ENCODE peak calls at places on chromosomes 11 and 22, in nine cellular contexts. F is A549, O is H9, U is RWPE2, C is heart left ventricle, L is tibial nerve, M is fibroblast of lung, S is mammary epithelial cell, T is IMR-90. Q is an unnamed sample.
A peak's percentile ranks its signal among the peaks of the same experiment; 100 is the strongest.

GRCh38 chr11:118128310-118128709 is 24.3 kb downstream of the SCN4B start:
- DNase-seq in C (no peak), F (no peak), M (no peak), U (no peak), S (no peak), L (no peak), T (no peak), O (no peak), Q (no peak)

GRCh38 chr11:122656631-122657101 is 1.1 kb downstream of the UBASH3B start:
- DNase-seq in F (peak; percentile 60), T (peak; percentile 56), U (no peak), C (peak; percentile 44), L (peak; percentile 15), S (peak; percentile 54), O (peak; percentile 58), M (peak; percentile 41), Q (peak; percentile 52)

GRCh38 chr11:74703211-74703610 is 28.0 kb downstream of the CHRDL2 start:
- DNase-seq in L (no peak), O (no peak), M (no peak), S (no peak), U (no peak), C (no peak), F (no peak), T (no peak), Q (no peak)

GRCh38 chr11:257766-258493 is 20.3 kb upstream of the NLRP6 start:
- DNase-seq in M (no peak), F (no peak), C (no peak), T (no peak), S (no peak), O (no peak), U (no peak), L (no peak), Q (no peak)

GRCh38 chr11:61473370-61474025 is 35.1 kb upstream of the LRRC10B start:
- DNase-seq in C (no peak), M (peak; percentile 64), U (no peak), O (no peak), S (peak; percentile 59), L (no peak), F (no peak), T (peak; percentile 28), Q (no peak)

GRCh38 chr11:115170133-115170815 is 333.9 kb downstream of the CADM1 start:
- DNase-seq in S (no peak), U (no peak), M (no peak), C (no peak), O (no peak), F (no peak), T (peak; percentile 38), L (peak; percentile 37), Q (no peak)

GRCh38 chr11:11347583-11347982 is 5.5 kb downstream of the CSNK2A3 start:
- DNase-seq in F (no peak), U (no peak), L (no peak), T (no peak), C (peak; percentile 42), M (peak; percentile 12), O (no peak), S (no peak), Q (no peak)

GRCh38 chr11:57762235-57762866 is 749 bp downstream of the CTNND1 start:
- DNase-seq in C (no peak), O (no peak), U (no peak), L (no peak), S (no peak), T (no peak), M (no peak), F (peak; percentile 31), Q (no peak)

GRCh38 chr11:117134431-117134830 is 9.7 kb upstream of the PAFAH1B2 start:
- DNase-seq in L (no peak), O (no peak), U (no peak), C (no peak), T (no peak), M (no peak), S (no peak), F (no peak), Q (no peak)

GRCh38 chr11:104776501-104777170 is 121.6 kb downstream of the CASP12 start:
- DNase-seq in U (no peak), C (no peak), M (peak; percentile 36), T (peak; percentile 36), L (no peak), O (no peak), F (no peak), S (peak; percentile 67), Q (no peak)

GRCh38 chr11:74780277-74780870 is 31.7 kb downstream of the RNF169 start:
- DNase-seq in C (no peak), S (no peak), O (no peak), L (no peak), T (peak; percentile 7), U (no peak), F (no peak), M (peak; percentile 15), Q (no peak)

GRCh38 chr11:72856551-72857342 is 42.5 kb downstream of the ATG16L2 start:
- DNase-seq in O (no peak), U (no peak), F (no peak), S (no peak), M (peak; percentile 23), L (no peak), T (no peak), C (no peak), Q (no peak)
- H3K27ac ChIP-seq in O (no peak overlapping the region), U (no peak overlapping the region), F (no peak overlapping the region), S (no peak overlapping the region), M (no peak overlapping the region), L (no peak overlapping the region), T (no peak overlapping the region), C (peak overlapping the region; percentile 72), Q (no peak overlapping the region)

DNA sequence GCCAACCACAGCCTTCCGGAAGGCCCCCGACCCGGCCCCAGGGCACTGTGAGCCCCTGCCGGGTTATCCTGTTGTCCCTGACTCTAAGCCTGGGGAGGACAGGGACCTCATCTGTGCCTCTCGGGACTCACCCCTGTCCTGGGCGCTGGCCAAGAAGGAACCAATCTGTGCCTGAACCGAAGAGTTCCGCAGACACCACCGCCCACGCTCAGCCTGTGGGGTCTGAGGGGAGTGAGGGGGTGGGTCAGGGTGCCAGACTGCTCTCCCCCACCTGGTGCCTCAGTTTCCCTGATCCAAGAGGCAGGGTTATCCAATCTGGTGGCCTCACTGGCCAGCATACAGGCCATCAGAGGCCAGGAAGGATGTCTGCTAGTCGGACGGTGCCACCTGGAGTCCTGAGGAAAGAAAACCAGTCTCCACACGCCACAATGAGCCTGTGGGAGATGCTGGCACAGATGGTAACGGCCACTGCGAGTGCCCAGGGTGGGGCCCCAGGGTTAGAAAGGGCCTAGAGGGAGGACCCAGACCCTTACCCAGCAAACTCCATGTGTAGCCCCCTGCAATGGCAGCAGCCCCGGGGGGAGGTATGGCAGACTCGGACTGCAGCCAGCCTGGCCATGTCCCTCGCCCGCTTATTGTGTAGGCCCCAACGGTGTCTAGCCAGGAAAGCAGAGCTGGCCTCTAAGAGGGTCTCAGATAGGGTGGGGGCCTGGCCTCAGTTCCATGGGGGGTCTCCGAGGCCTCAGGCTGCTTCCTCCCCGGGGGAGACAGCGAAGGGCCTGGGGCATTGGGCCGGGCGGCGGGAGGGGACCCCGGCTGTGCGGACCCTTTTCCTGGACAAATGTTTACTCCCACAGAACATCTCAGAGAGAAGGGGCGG is 827 bp upstream of the TNNT3 start:
- DNase-seq in T (no peak), M (no peak), U (no peak), O (no peak), C (peak; percentile 38), L (no peak), S (no peak), F (no peak), Q (no peak)
- TF ChIP-seq CTCF in T (no peak), M (no peak), U (peak; percentile 34), O (no peak), C (no peak), L (no peak), S (peak; percentile 40), F (no peak), Q (no peak)

GRCh38 chr22:22048318-22048942 is 65.8 kb upstream of the TOP3B start:
- DNase-seq in S (no peak), L (no peak), C (no peak), T (no peak), U (no peak), M (no peak), O (no peak), F (no peak), Q (no peak)

GRCh38 chr22:22046370-22046769 is 63.8 kb upstream of the TOP3B start:
- DNase-seq in L (no peak), C (no peak), U (no peak), T (no peak), S (no peak), F (no peak), M (no peak), O (no peak), Q (no peak)

GRCh38 chr22:22045576-22046335 is 63.2 kb upstream of the TOP3B start:
- DNase-seq in U (no peak), T (no peak), S (no peak), M (no peak), L (no peak), C (no peak), F (no peak), O (no peak), Q (no peak)

GRCh38 chr22:22047776-22048175 is 65.2 kb upstream of the TOP3B start:
- DNase-seq in L (no peak), T (no peak), U (no peak), F (no peak), O (no peak), M (no peak), C (no peak), S (no peak), Q (no peak)

GRCh38 chr22:22047266-22047665 is 64.7 kb upstream of the TOP3B start:
- DNase-seq in S (no peak), O (no peak), T (no peak), M (no peak), U (no peak), L (no peak), C (no peak), F (no peak), Q (no peak)
- H3K4me1 ChIP-seq in S (no peaks in the 10 kb centered on the region), O (no peaks in the 10 kb centered on the region), T (peaks cover 3% of the 10 kb centered on the region), M (no peaks in the 10 kb centered on the region), U (no peaks in the 10 kb centered on the region), L (no peaks in the 10 kb centered on the region), C (no peaks in the 10 kb centered on the region), F (no peaks in the 10 kb centered on the region), Q (no peaks in the 10 kb centered on the region)

GRCh38 chr11:68107689-68108088 is 13.5 kb downstream of the CHKA start:
- DNase-seq in F (no peak), U (no peak), T (no peak), S (no peak), O (no peak), L (no peak), C (no peak), M (no peak), Q (no peak)
- H3K27ac ChIP-seq in F (no peak overlapping the region), U (no peak overlapping the region), T (no peak overlapping the region), S (no peak overlapping the region), O (no peak overlapping the region), L (peak overlapping the region; percentile 37), C (no peak overlapping the region), M (no peak overlapping the region), Q (peak overlapping the region; percentile 66)

GRCh38 chr22:31488988-31489617 is 539 bp downstream of the EIF4ENIF1 start:
- DNase-seq in U (no peak), L (no peak), S (peak; percentile 20), F (no peak), C (peak; percentile 53), T (peak; percentile 7), O (peak; percentile 45), M (peak; percentile 41), Q (no peak)
- TF ChIP-seq CTCF in U (no peak), L (no peak), S (no peak), F (no peak), C (no peak), T (no peak), O (no peak), M (no peak), Q (no peak)

Q was measured in breast epithelium.